ENCODE peak calls at places on chromosomes 11 and 22, in nine cellular contexts. M is IMR-90, Y is uterus, C is Peyer's patch, X is spleen, J is H1, H is transverse colon, B is esophagus squamous epithelium, A is A549. V is an unnamed sample.

GRCh38 chr11:87254582-87254981 is 216.8 kb downstream of the TMEM135 start:
- DNase-seq in M (no peak), Y (no peak), C (no peak), X (no peak), J (no peak), H (no peak), B (no peak), A (no peak), V (no peak)

GRCh38 chr11:119538748-119539147 is 115.8 kb upstream of the THY1 start:
- DNase-seq in M (no peak), Y (no peak), C (no peak), X (no peak), J (no peak), H (no peak), B (no peak), A (no peak), V (no peak)

GRCh38 chr11:63560506-63561179 is 2.5 kb downstream of the PLAAT2 start:
- DNase-seq in M (no peak), Y (no peak), C (no peak), X (no peak), J (no peak), H (peak), B (no peak), A (no peak), V (no peak)

GRCh38 chr11:120400564-120401364 is 64.6 kb downstream of the ARHGEF12 start:
- DNase-seq in M (peak), Y (peak), C (no peak), X (no peak), J (no peak), H (peak), B (no peak), A (peak), V (no peak)

GRCh38 chr11:6300325-6300724 is 20.0 kb downstream of the CAVIN3 start:
- DNase-seq in M (peak), Y (no peak), C (no peak), X (no peak), J (no peak), H (no peak), B (no peak), A (no peak), V (no peak)

GRCh38 chr22:37088108-37088605 is 21.4 kb downstream of the TMPRSS6 start:
- DNase-seq in M (peak), Y (no peak), C (no peak), X (no peak), J (no peak), H (no peak), B (no peak), A (peak), V (no peak)

GRCh38 chr11:1876361-1877063 is 15.2 kb downstream of the PRR33 start:
- DNase-seq in M (no peak), Y (peak), C (peak), X (peak), J (peak), H (peak), B (no peak), A (peak), V (peak)

GRCh38 chr11:107301886-107302285 is 155.7 kb downstream of the CWF19L2 start:
- DNase-seq in M (no peak), Y (no peak), C (no peak), X (no peak), J (no peak), H (no peak), B (no peak), A (no peak), V (no peak)

GRCh38 chr11:76680517-76681425 is 10.2 kb upstream of the LRRC32 start:
- DNase-seq in M (peak), Y (peak), C (peak), X (peak), J (peak), H (peak), B (no peak), A (peak), V (peak)

GRCh38 chr11:17805043-17805442 is 70.5 kb downstream of the KCNC1 start:
- DNase-seq in M (no peak), Y (no peak), C (no peak), X (no peak), J (no peak), H (no peak), B (no peak), A (no peak), V (no peak)

GRCh38 chr22:24969588-24970301 is 17.2 kb downstream of the KIAA1671 start:
- DNase-seq in M (no peak), Y (peak), C (no peak), X (no peak), J (no peak), H (peak), B (no peak), A (no peak), V (no peak)

GRCh38 chr22:50569896-50570535 is 7.3 kb upstream of the SYCE3 start:
- DNase-seq in M (no peak), Y (no peak), C (no peak), X (no peak), J (no peak), H (no peak), B (no peak), A (no peak), V (no peak)

GRCh38 chr22:45069925-45070324 is 60.1 kb upstream of the PHF21B start:
- DNase-seq in M (no peak), Y (no peak), C (no peak), X (no peak), J (no peak), H (no peak), B (no peak), A (no peak), V (no peak)

GRCh38 chr11:2263012-2263565 is 7.3 kb downstream of the ASCL2 start:
- DNase-seq in M (no peak), Y (no peak), C (peak), X (no peak), J (no peak), H (no peak), B (no peak), A (no peak), V (no peak)

GRCh38 chr11:134229131-134229790 is 4.8 kb downstream of the VPS26B start:
- DNase-seq in M (no peak), Y (no peak), C (no peak), X (no peak), J (no peak), H (no peak), B (no peak), A (no peak), V (no peak)

GRCh38 chr22:21972293-21972779 is 10.3 kb downstream of the TOP3B start:
- DNase-seq in M (peak), Y (no peak), C (no peak), X (no peak), J (no peak), H (peak), B (no peak), A (peak), V (peak)

GRCh38 chr11:720642-721346 is 14.8 kb downstream of the EPS8L2 start:
- DNase-seq in M (peak), Y (no peak), C (peak), X (peak), J (no peak), H (peak), B (no peak), A (no peak), V (no peak)

GRCh38 chr11:76288166-76288978 is 82.1 kb upstream of the WNT11 start:
- DNase-seq in M (no peak), Y (no peak), C (no peak), X (no peak), J (no peak), H (no peak), B (no peak), A (no peak), V (no peak)

GRCh38 chr11:4084406-4084805 is 10.2 kb upstream of the RRM1 start:
- DNase-seq in M (no peak), Y (no peak), C (no peak), X (no peak), J (no peak), H (no peak), B (no peak), A (no peak), V (no peak)

GRCh38 chr11:133230446-133230845 is 301.9 kb downstream of the OPCML start:
- DNase-seq in M (no peak), Y (no peak), C (no peak), X (no peak), J (no peak), H (peak), B (no peak), A (no peak), V (no peak)

GRCh38 chr11:19332476-19332875 is 91.7 kb upstream of the E2F8 start:
- DNase-seq in M (no peak), Y (no peak), C (no peak), X (no peak), J (no peak), H (no peak), B (no peak), A (no peak), V (no peak)
- TF ChIP-seq POLR2A in M (no peak), Y (no peak), C (no peak), X (no peak), J (no peak), H (no peak), B (no peak), A (no peak), V (no peak)

GRCh38 chr11:123674297-123674696 is 19.9 kb upstream of the SCN3B start:
- DNase-seq in M (no peak), Y (no peak), C (no peak), X (no peak), J (no peak), H (no peak), B (no peak), A (no peak), V (no peak)
- TF ChIP-seq POLR2A in M (no peak), Y (no peak), C (no peak), X (no peak), J (no peak), H (no peak), B (no peak), A (no peak), V (no peak)

DNA sequence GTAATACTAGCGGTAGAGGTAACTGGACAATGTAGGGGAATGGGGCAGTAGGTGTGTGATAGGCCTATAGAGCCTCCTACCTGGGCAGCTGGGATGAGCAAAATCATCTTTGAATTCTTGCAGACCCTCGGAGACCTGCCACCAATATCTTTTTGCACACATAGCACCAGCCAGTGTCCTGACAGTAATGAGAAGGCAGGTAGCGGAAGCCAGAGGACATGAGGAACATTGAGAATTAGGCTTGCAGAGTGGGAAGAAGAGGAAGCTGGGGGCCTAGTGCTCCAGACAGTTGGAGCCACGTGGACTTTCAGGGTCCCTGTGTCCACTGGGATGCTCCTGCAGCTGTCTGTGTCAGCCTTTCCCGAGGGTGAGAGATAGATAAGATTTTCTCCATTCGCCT is 17.2 kb upstream of the SYT13 start:
- DNase-seq in M (no peak), Y (no peak), C (no peak), X (no peak), J (no peak), H (no peak), B (no peak), A (no peak), V (no peak)
- TF ChIP-seq POLR2A in M (no peak), Y (no peak), C (no peak), X (no peak), J (no peak), H (no peak), B (no peak), A (no peak), V (no peak)

GRCh38 chr11:73760066-73760679 is 701 bp downstream of the RAB6A start:
- DNase-seq in M (peak), Y (peak), C (peak), X (no peak), J (no peak), H (peak), B (no peak), A (peak), V (peak)

GRCh38 chr11:73762732-73763131 is 1.9 kb upstream of the RAB6A start:
- DNase-seq in M (no peak), Y (no peak), C (no peak), X (no peak), J (no peak), H (no peak), B (no peak), A (no peak), V (no peak)

GRCh38 chr11:73761403-73761945 is 600 bp upstream of the RAB6A start:
- DNase-seq in M (no peak), Y (peak), C (no peak), X (peak), J (no peak), H (peak), B (no peak), A (no peak), V (peak)

GRCh38 chr11:73759520-73760065 is 1.3 kb downstream of the RAB6A start:
- DNase-seq in M (peak), Y (no peak), C (no peak), X (no peak), J (no peak), H (no peak), B (no peak), A (peak), V (peak)

GRCh38 chr11:73760680-73761402 is at the start of gene RAB6A:
- DNase-seq in M (peak), Y (peak), C (peak), X (peak), J (peak), H (peak), B (peak), A (peak), V (peak)
- TF ChIP-seq POLR2A in M (peak), Y (peak), C (peak), X (peak), J (peak), H (peak), B (peak), A (peak), V (peak)

GRCh38 chr11:44947114-44947513 is 3.6 kb downstream of the TP53I11 start:
- DNase-seq in M (no peak), Y (no peak), C (no peak), X (no peak), J (no peak), H (no peak), B (no peak), A (no peak), V (no peak)

GRCh38 chr11:44950036-44950624 is 553 bp downstream of the TP53I11 start:
- DNase-seq in M (no peak), Y (no peak), C (peak), X (peak), J (no peak), H (peak), B (no peak), A (no peak), V (no peak)

GRCh38 chr11:44948155-44948554 is 2.5 kb downstream of the TP53I11 start:
- DNase-seq in M (no peak), Y (no peak), C (no peak), X (no peak), J (no peak), H (no peak), B (no peak), A (no peak), V (no peak)

GRCh38 chr11:44950625-44951472 is at the start of gene TP53I11:
- DNase-seq in M (peak), Y (peak), C (peak), X (peak), J (no peak), H (peak), B (no peak), A (peak), V (peak)

GRCh38 chr11:44949160-44950035 is 1.3 kb downstream of the TP53I11 start:
- DNase-seq in M (peak), Y (no peak), C (peak), X (peak), J (no peak), H (peak), B (no peak), A (peak), V (no peak)
- TF ChIP-seq POLR2A in M (no peak), Y (no peak), C (peak), X (no peak), J (no peak), H (peak), B (no peak), A (no peak), V (no peak)

GRCh38 chr22:23840026-23840425 is 1.2 kb upstream of the DERL3 start:
- DNase-seq in M (no peak), Y (no peak), C (no peak), X (no peak), J (no peak), H (no peak), B (no peak), A (no peak), V (no peak)

GRCh38 chr22:23836692-23837495 is 1.9 kb downstream of the DERL3 start:
- DNase-seq in M (no peak), Y (no peak), C (no peak), X (peak), J (no peak), H (no peak), B (no peak), A (no peak), V (no peak)

GRCh38 chr22:23837911-23838685 is 708 bp downstream of the DERL3 start:
- DNase-seq in M (no peak), Y (no peak), C (peak), X (peak), J (no peak), H (no peak), B (no peak), A (no peak), V (peak)

GRCh38 chr22:23837496-23837859 is 1.3 kb downstream of the DERL3 start:
- DNase-seq in M (no peak), Y (no peak), C (no peak), X (peak), J (no peak), H (no peak), B (no peak), A (no peak), V (no peak)

DNA sequence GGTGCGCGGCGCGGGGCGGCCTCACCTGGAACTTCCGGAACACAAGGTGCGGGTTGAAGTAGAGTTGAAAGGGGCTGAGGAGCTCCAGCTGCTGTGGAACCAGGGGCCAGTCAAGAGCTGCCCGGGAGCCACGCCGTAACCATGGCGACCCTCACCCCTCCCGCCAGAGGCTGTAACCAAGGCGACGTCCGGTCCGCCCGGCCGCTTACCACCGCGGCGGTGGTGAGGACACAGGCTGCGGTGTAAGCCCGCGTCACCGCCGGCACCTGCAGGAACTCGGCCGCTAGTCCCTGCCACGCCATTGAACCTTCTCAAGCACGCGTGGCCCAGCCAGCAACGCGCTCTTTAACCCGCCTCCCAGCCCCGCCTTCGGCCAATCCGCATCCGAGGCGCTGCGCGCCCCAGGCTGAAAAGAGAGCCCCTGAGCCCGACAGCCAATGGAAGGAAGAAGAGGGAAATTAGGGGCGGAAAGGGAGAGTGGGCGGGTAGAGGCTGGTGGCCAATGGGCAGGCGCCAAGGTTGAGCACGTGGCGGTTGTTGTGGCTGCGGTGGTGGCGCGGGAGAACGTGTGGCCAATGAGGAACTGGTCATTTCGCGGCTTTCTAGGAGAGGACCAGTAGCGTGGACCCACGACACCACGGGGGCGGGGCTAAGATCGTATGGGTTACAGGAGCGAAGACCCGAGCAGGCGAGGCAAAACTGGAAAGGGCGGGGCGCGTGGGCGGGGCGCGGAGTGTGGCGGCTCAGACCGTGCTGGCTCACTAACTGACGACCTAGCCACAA is at the start of gene DERL3:
- DNase-seq in M (peak), Y (peak), C (peak), X (peak), J (peak), H (peak), B (peak), A (peak), V (peak)
- TF ChIP-seq POLR2A in M (no peak), Y (no peak), C (no peak), X (no peak), J (no peak), H (no peak), B (no peak), A (no peak), V (no peak)